ENCODE peak calls at places on chromosomes 13 and 19, in ten cellular contexts. One of them, this sample, is unnamed.

GRCh38 chr19:423691-424466 is 14.9 kb upstream of the C2CD4C start:
- DNase-seq in PC-3: no peak
- DNase-seq in NCI-H2029 treated with DMSO at 0.1 percent for 48 hours: no peak
- DNase-seq in AG08395: no peak
- DNase-seq in left ventricle myocardium inferior: no peak
- DNase-seq in stimulated activated CD4-positive, alpha-beta T cell treated with anti-CD3 and anti-CD28 coated beads, Interleukin-1b, Interleukin-23, amount 100 ng/mL, for 4 hours: no peak
- DNase-seq in activated CD8-positive, alpha-beta memory T cell treated with anti-CD3 and anti-CD28 coated beads, Interleukin-2, amount 10 ng/mL, durations not matched to agents 7 days and 5 days: no peak
- DNase-seq in cardiac septum: no peak
- DNase-seq in mucosa of gallbladder: no peak
- DNase-seq in NCI-H510A treated with DMSO at 0.1 percent for 48 hours: no peak
- DNase-seq in this sample: no peak

GRCh38 chr19:31364956-31365355 is 15.7 kb upstream of the TSHZ3 start:
- DNase-seq in PC-3: no peak
- DNase-seq in NCI-H2029 treated with DMSO at 0.1 percent for 48 hours: no peak
- DNase-seq in AG08395: no peak
- DNase-seq in left ventricle myocardium inferior: no peak
- DNase-seq in stimulated activated CD4-positive, alpha-beta T cell treated with anti-CD3 and anti-CD28 coated beads, Interleukin-1b, Interleukin-23, amount 100 ng/mL, for 4 hours: no peak
- DNase-seq in activated CD8-positive, alpha-beta memory T cell treated with anti-CD3 and anti-CD28 coated beads, Interleukin-2, amount 10 ng/mL, durations not matched to agents 7 days and 5 days: no peak
- DNase-seq in cardiac septum: no peak
- DNase-seq in mucosa of gallbladder: no peak
- DNase-seq in NCI-H510A treated with DMSO at 0.1 percent for 48 hours: no peak
- DNase-seq in this sample: no peak

GRCh38 chr13:28313579-28313978 is 175.2 kb downstream of the PAN3 start:
- DNase-seq in PC-3: no peak
- DNase-seq in NCI-H2029 treated with DMSO at 0.1 percent for 48 hours: no peak
- DNase-seq in AG08395: no peak
- DNase-seq in left ventricle myocardium inferior: no peak
- DNase-seq in stimulated activated CD4-positive, alpha-beta T cell treated with anti-CD3 and anti-CD28 coated beads, Interleukin-1b, Interleukin-23, amount 100 ng/mL, for 4 hours: no peak
- DNase-seq in activated CD8-positive, alpha-beta memory T cell treated with anti-CD3 and anti-CD28 coated beads, Interleukin-2, amount 10 ng/mL, durations not matched to agents 7 days and 5 days: no peak
- DNase-seq in cardiac septum: no peak
- DNase-seq in mucosa of gallbladder: no peak
- DNase-seq in NCI-H510A treated with DMSO at 0.1 percent for 48 hours: no peak
- DNase-seq in this sample: no peak

GRCh38 chr19:10744222-10744847 is 26.5 kb downstream of the DNM2 start:
- DNase-seq in PC-3: no peak
- DNase-seq in NCI-H2029 treated with DMSO at 0.1 percent for 48 hours: no peak
- DNase-seq in AG08395: no peak
- DNase-seq in left ventricle myocardium inferior: no peak
- DNase-seq in stimulated activated CD4-positive, alpha-beta T cell treated with anti-CD3 and anti-CD28 coated beads, Interleukin-1b, Interleukin-23, amount 100 ng/mL, for 4 hours: no peak
- DNase-seq in activated CD8-positive, alpha-beta memory T cell treated with anti-CD3 and anti-CD28 coated beads, Interleukin-2, amount 10 ng/mL, durations not matched to agents 7 days and 5 days: no peak
- DNase-seq in cardiac septum: no peak
- DNase-seq in mucosa of gallbladder: no peak
- DNase-seq in NCI-H510A treated with DMSO at 0.1 percent for 48 hours: no peak
- DNase-seq in this sample: no peak

GRCh38 chr13:111383591-111384440 is 63.4 kb downstream of the TEX29 start:
- DNase-seq in PC-3: no peak
- DNase-seq in NCI-H2029 treated with DMSO at 0.1 percent for 48 hours: no peak
- DNase-seq in AG08395: no peak
- DNase-seq in left ventricle myocardium inferior: no peak
- DNase-seq in stimulated activated CD4-positive, alpha-beta T cell treated with anti-CD3 and anti-CD28 coated beads, Interleukin-1b, Interleukin-23, amount 100 ng/mL, for 4 hours: no peak
- DNase-seq in activated CD8-positive, alpha-beta memory T cell treated with anti-CD3 and anti-CD28 coated beads, Interleukin-2, amount 10 ng/mL, durations not matched to agents 7 days and 5 days: peak; percentile 36
- DNase-seq in cardiac septum: peak; percentile 33
- DNase-seq in mucosa of gallbladder: no peak
- DNase-seq in NCI-H510A treated with DMSO at 0.1 percent for 48 hours: no peak
- DNase-seq in this sample: no peak

GRCh38 chr19:43372462-43372861 is 19.0 kb downstream of the CD177 start:
- DNase-seq in PC-3: no peak
- DNase-seq in NCI-H2029 treated with DMSO at 0.1 percent for 48 hours: no peak
- DNase-seq in AG08395: no peak
- DNase-seq in left ventricle myocardium inferior: no peak
- DNase-seq in stimulated activated CD4-positive, alpha-beta T cell treated with anti-CD3 and anti-CD28 coated beads, Interleukin-1b, Interleukin-23, amount 100 ng/mL, for 4 hours: no peak
- DNase-seq in activated CD8-positive, alpha-beta memory T cell treated with anti-CD3 and anti-CD28 coated beads, Interleukin-2, amount 10 ng/mL, durations not matched to agents 7 days and 5 days: no peak
- DNase-seq in cardiac septum: no peak
- DNase-seq in mucosa of gallbladder: no peak
- DNase-seq in NCI-H510A treated with DMSO at 0.1 percent for 48 hours: no peak
- DNase-seq in this sample: no peak

GRCh38 chr13:99150575-99151370 is 49.9 kb upstream of the UBAC2 start:
- DNase-seq in PC-3: peak; percentile 89
- DNase-seq in NCI-H2029 treated with DMSO at 0.1 percent for 48 hours: no peak
- DNase-seq in AG08395: peak; percentile 78
- DNase-seq in left ventricle myocardium inferior: no peak
- DNase-seq in stimulated activated CD4-positive, alpha-beta T cell treated with anti-CD3 and anti-CD28 coated beads, Interleukin-1b, Interleukin-23, amount 100 ng/mL, for 4 hours: no peak
- DNase-seq in activated CD8-positive, alpha-beta memory T cell treated with anti-CD3 and anti-CD28 coated beads, Interleukin-2, amount 10 ng/mL, durations not matched to agents 7 days and 5 days: no peak
- DNase-seq in cardiac septum: no peak
- DNase-seq in mucosa of gallbladder: no peak
- DNase-seq in NCI-H510A treated with DMSO at 0.1 percent for 48 hours: no peak
- DNase-seq in this sample: peak; percentile 96

GRCh38 chr13:76795701-76796695 is 90.2 kb downstream of the KCTD12 start:
- DNase-seq in PC-3: peak; percentile 55
- DNase-seq in NCI-H2029 treated with DMSO at 0.1 percent for 48 hours: no peak
- DNase-seq in AG08395: no peak
- DNase-seq in left ventricle myocardium inferior: no peak
- DNase-seq in stimulated activated CD4-positive, alpha-beta T cell treated with anti-CD3 and anti-CD28 coated beads, Interleukin-1b, Interleukin-23, amount 100 ng/mL, for 4 hours: no peak
- DNase-seq in activated CD8-positive, alpha-beta memory T cell treated with anti-CD3 and anti-CD28 coated beads, Interleukin-2, amount 10 ng/mL, durations not matched to agents 7 days and 5 days: no peak
- DNase-seq in cardiac septum: no peak
- DNase-seq in mucosa of gallbladder: no peak
- DNase-seq in NCI-H510A treated with DMSO at 0.1 percent for 48 hours: no peak
- DNase-seq in this sample: no peak

GRCh38 chr19:34209726-34210125 is 37.4 kb downstream of the LSM14A start:
- DNase-seq in PC-3: no peak
- DNase-seq in NCI-H2029 treated with DMSO at 0.1 percent for 48 hours: no peak
- DNase-seq in AG08395: no peak
- DNase-seq in left ventricle myocardium inferior: no peak
- DNase-seq in stimulated activated CD4-positive, alpha-beta T cell treated with anti-CD3 and anti-CD28 coated beads, Interleukin-1b, Interleukin-23, amount 100 ng/mL, for 4 hours: no peak
- DNase-seq in activated CD8-positive, alpha-beta memory T cell treated with anti-CD3 and anti-CD28 coated beads, Interleukin-2, amount 10 ng/mL, durations not matched to agents 7 days and 5 days: no peak
- DNase-seq in cardiac septum: no peak
- DNase-seq in mucosa of gallbladder: no peak
- DNase-seq in NCI-H510A treated with DMSO at 0.1 percent for 48 hours: no peak
- DNase-seq in this sample: no peak

GRCh38 chr13:109058071-109058470 is 428.7 kb downstream of the MYO16 start:
- DNase-seq in PC-3: no peak
- DNase-seq in NCI-H2029 treated with DMSO at 0.1 percent for 48 hours: no peak
- DNase-seq in AG08395: no peak
- DNase-seq in left ventricle myocardium inferior: no peak
- DNase-seq in stimulated activated CD4-positive, alpha-beta T cell treated with anti-CD3 and anti-CD28 coated beads, Interleukin-1b, Interleukin-23, amount 100 ng/mL, for 4 hours: no peak
- DNase-seq in activated CD8-positive, alpha-beta memory T cell treated with anti-CD3 and anti-CD28 coated beads, Interleukin-2, amount 10 ng/mL, durations not matched to agents 7 days and 5 days: no peak
- DNase-seq in cardiac septum: no peak
- DNase-seq in mucosa of gallbladder: no peak
- DNase-seq in NCI-H510A treated with DMSO at 0.1 percent for 48 hours: no peak
- DNase-seq in this sample: no peak

GRCh38 chr13:76522083-76522755 is 364.0 kb downstream of the KCTD12 start:
- DNase-seq in PC-3: no peak
- DNase-seq in NCI-H2029 treated with DMSO at 0.1 percent for 48 hours: no peak
- DNase-seq in AG08395: no peak
- DNase-seq in left ventricle myocardium inferior: no peak
- DNase-seq in stimulated activated CD4-positive, alpha-beta T cell treated with anti-CD3 and anti-CD28 coated beads, Interleukin-1b, Interleukin-23, amount 100 ng/mL, for 4 hours: no peak
- DNase-seq in activated CD8-positive, alpha-beta memory T cell treated with anti-CD3 and anti-CD28 coated beads, Interleukin-2, amount 10 ng/mL, durations not matched to agents 7 days and 5 days: no peak
- DNase-seq in cardiac septum: no peak
- DNase-seq in mucosa of gallbladder: no peak
- DNase-seq in NCI-H510A treated with DMSO at 0.1 percent for 48 hours: no peak
- DNase-seq in this sample: peak; percentile 36

GRCh38 chr13:20193924-20194631 is 1.3 kb upstream of the GJB2 start:
- DNase-seq in PC-3: no peak
- DNase-seq in NCI-H2029 treated with DMSO at 0.1 percent for 48 hours: no peak
- DNase-seq in AG08395: no peak
- DNase-seq in left ventricle myocardium inferior: no peak
- DNase-seq in stimulated activated CD4-positive, alpha-beta T cell treated with anti-CD3 and anti-CD28 coated beads, Interleukin-1b, Interleukin-23, amount 100 ng/mL, for 4 hours: no peak
- DNase-seq in activated CD8-positive, alpha-beta memory T cell treated with anti-CD3 and anti-CD28 coated beads, Interleukin-2, amount 10 ng/mL, durations not matched to agents 7 days and 5 days: no peak
- DNase-seq in cardiac septum: no peak
- DNase-seq in mucosa of gallbladder: no peak
- DNase-seq in NCI-H510A treated with DMSO at 0.1 percent for 48 hours: no peak
- DNase-seq in this sample: no peak

This sample was measured in RWPE1.